ENCODE peak calls at places on chromosomes 12 and 14, in ten cellular contexts. G is suprapubic skin, F is heart left ventricle, M is tibial nerve, V is uterus, B is prostate gland, N is gastrocnemius medialis, W is ovary, C is HepG2, D is breast epithelium. R is an unnamed sample.

GRCh38 chr14:101115652-101116051 is 212.1 kb upstream of the RTL1 start:
- DNase-seq in G (no peak), F (no peak), M (no peak), V (no peak), B (no peak), N (no peak), W (no peak), C (no peak), D (no peak), R (no peak)

GRCh38 chr12:19181666-19182426 is 52.3 kb downstream of the PLEKHA5 start:
- DNase-seq in G (no peak), F (no peak), M (no peak), V (no peak), B (no peak), N (no peak), W (no peak), C (no peak), D (no peak), R (no peak)

GRCh38 chr12:58919271-58920101 is 818 bp downstream of the LRIG3 start:
- DNase-seq in G (peak; percentile 73), F (peak; percentile 25), M (peak; percentile 24), V (peak; percentile 36), B (peak; percentile 17), N (peak; percentile 5), W (peak; percentile 55), C (peak; percentile 27), D (peak; percentile 53), R (no peak)

GRCh38 chr12:70779250-70779649 is 141.3 kb downstream of the PTPRR start:
- DNase-seq in G (no peak), F (no peak), M (no peak), V (no peak), B (no peak), N (no peak), W (no peak), C (no peak), D (no peak), R (no peak)

GRCh38 chr12:80679346-80680131 is 27.9 kb upstream of the MYF6 start:
- DNase-seq in G (no peak), F (no peak), M (no peak), V (no peak), B (no peak), N (no peak), W (no peak), C (no peak), D (no peak), R (no peak)

GRCh38 chr14:96002511-96002884 is 36.7 kb upstream of the C14orf132 start:
- DNase-seq in G (no peak), F (no peak), M (no peak), V (no peak), B (no peak), N (no peak), W (no peak), C (no peak), D (no peak), R (no peak)

GRCh38 chr14:77125275-77126073 is 16.1 kb downstream of the ZDHHC22 start:
- DNase-seq in G (no peak), F (no peak), M (no peak), V (no peak), B (no peak), N (no peak), W (no peak), C (no peak), D (no peak), R (no peak)

GRCh38 chr12:132222096-132222807 is 78.0 kb downstream of the NOC4L start:
- DNase-seq in G (no peak), F (no peak), M (no peak), V (no peak), B (no peak), N (no peak), W (no peak), C (peak; percentile 28), D (no peak), R (no peak)

GRCh38 chr14:81416981-81417380 is 16.9 kb upstream of the STON2 start:
- DNase-seq in G (no peak), F (no peak), M (no peak), V (no peak), B (no peak), N (no peak), W (no peak), C (no peak), D (no peak), R (no peak)

GRCh38 chr12:72179841-72180240 is 92.3 kb upstream of the TRHDE start:
- DNase-seq in G (no peak), F (no peak), M (no peak), V (no peak), B (no peak), N (no peak), W (no peak), C (no peak), D (no peak), R (no peak)
- H3K4me3 ChIP-seq in G (no peak overlapping the region), F (no peak overlapping the region), M (no peak overlapping the region), V (no peak overlapping the region), B (no peak overlapping the region), N (no peak overlapping the region), W (no peak overlapping the region), C (no peak overlapping the region), D (no peak overlapping the region), R (no peak overlapping the region)

GRCh38 chr12:50004696-50005095 is 20.6 kb downstream of the RACGAP1 start:
- DNase-seq in G (no peak), F (no peak), M (no peak), V (no peak), B (no peak), N (no peak), W (no peak), C (no peak), D (no peak), R (no peak)

GRCh38 chr12:50005150-50005549 is 20.1 kb downstream of the RACGAP1 start:
- DNase-seq in G (no peak), F (no peak), M (no peak), V (no peak), B (no peak), N (no peak), W (no peak), C (no peak), D (no peak), R (no peak)

GRCh38 chr12:50003595-50003994 is 21.7 kb downstream of the RACGAP1 start:
- DNase-seq in G (no peak), F (no peak), M (no peak), V (no peak), B (no peak), N (no peak), W (no peak), C (no peak), D (no peak), R (no peak)

GRCh38 chr12:50006266-50006665 is 19.0 kb downstream of the RACGAP1 start:
- DNase-seq in G (no peak), F (no peak), M (no peak), V (no peak), B (no peak), N (no peak), W (no peak), C (no peak), D (no peak), R (no peak)

GRCh38 chr12:50006754-50007442 is 18.4 kb downstream of the RACGAP1 start:
- DNase-seq in G (no peak), F (no peak), M (no peak), V (no peak), B (no peak), N (no peak), W (no peak), C (no peak), D (no peak), R (no peak)
- TF ChIP-seq CTCF in G (no peak), F (no peak), M (no peak), V (no peak), B (no peak), N (no peak), W (no peak), C (no peak), D (no peak), R (no peak)

GRCh38 chr12:122974892-122975789 is at the start of gene OGFOD2:
- DNase-seq in G (peak; percentile 94), F (peak; percentile 95), M (peak; percentile 91), V (peak; percentile 89), B (peak; percentile 87), N (peak; percentile 78), W (peak; percentile 91), C (peak; percentile 85), D (peak; percentile 88), R (peak; percentile 90)
- TF ChIP-seq POLR2A in G (no peak), F (no peak), M (peak; percentile 29), V (peak; percentile 45), B (no peak), N (peak; percentile 32), W (no peak), C (peak; percentile 75), D (peak; percentile 22), R (no peak)

DNA sequence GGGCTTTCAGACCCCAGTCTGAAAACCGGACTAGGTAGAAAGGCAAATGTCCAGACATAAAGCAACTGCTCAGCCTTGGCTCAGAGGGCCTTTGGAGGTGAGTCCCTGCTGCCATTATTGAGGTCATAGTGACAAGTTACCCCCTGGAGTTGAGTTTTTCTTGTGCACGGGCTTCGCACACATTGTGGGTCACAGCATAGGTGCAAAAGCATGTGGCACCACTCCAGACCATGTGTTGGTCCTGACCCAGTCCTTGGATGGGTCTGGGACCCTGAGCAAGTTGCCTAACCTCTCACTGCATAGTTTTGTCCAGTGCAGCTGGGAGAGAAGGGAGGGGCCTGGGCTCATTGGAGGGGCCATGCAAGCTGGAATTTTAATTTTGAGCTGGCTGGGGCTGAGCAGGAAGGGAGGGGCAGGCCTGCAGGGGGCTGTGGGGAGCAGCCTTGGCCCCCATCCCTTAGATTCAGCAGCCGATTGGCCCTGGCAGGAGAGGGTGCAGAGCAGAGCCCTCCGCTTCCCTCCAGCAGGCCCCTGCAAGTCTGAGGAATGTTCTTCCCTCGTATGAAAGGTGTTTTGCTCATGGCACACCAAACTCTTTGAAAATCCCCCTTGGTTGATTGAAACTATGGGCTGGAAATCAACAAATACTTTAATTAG is 4.2 kb upstream of the KRT5 start:
- DNase-seq in G (peak; percentile 57), F (no peak), M (no peak), V (no peak), B (peak; percentile 70), N (no peak), W (no peak), C (no peak), D (no peak), R (peak; percentile 31)
- H3K4me3 ChIP-seq in G (no peak overlapping the region), F (no peak overlapping the region), M (no peak overlapping the region), V (no peak overlapping the region), B (no peak overlapping the region), N (no peak overlapping the region), W (no peak overlapping the region), C (no peak overlapping the region), D (no peak overlapping the region), R (no peak overlapping the region)

GRCh38 chr14:104550849-104551728 is 28.5 kb upstream of the C14orf180 start:
- DNase-seq in G (peak; percentile 52), F (no peak), M (no peak), V (no peak), B (no peak), N (no peak), W (peak; percentile 4), C (no peak), D (peak; percentile 43), R (no peak)
- TF ChIP-seq CTCF in G (no peak), F (no peak), M (no peak), V (no peak), B (no peak), N (no peak), W (no peak), C (no peak), D (no peak), R (no peak)

R was measured in lower leg skin.